ENCODE peak calls at places on chromosomes 16 and 17, in ten cellular contexts. One of them, this sample, is unnamed.

GRCh38 chr16:67006930-67007658 is 18.7 kb downstream of the CES4A start:
- DNase-seq in GM12878: no peak
- DNase-seq in right atrium auricular region: no peak
- DNase-seq in coronary artery: no peak
- DNase-seq in psoas muscle: no peak
- DNase-seq in CD8-positive, alpha-beta T cell: no peak
- DNase-seq in fibroblast of pulmonary artery: no peak
- DNase-seq in epithelial cell of esophagus: no peak
- DNase-seq in body of pancreas: no peak
- DNase-seq in GM12864: no peak
- DNase-seq in this sample: peak

GRCh38 chr17:57595942-57596695 is 149.0 kb downstream of the CCDC182 start:
- DNase-seq in GM12864: no peak
- DNase-seq in coronary artery: no peak
- DNase-seq in body of pancreas: no peak
- DNase-seq in GM12878: no peak
- DNase-seq in fibroblast of pulmonary artery: no peak
- DNase-seq in CD8-positive, alpha-beta T cell: no peak
- DNase-seq in right atrium auricular region: no peak
- DNase-seq in epithelial cell of esophagus: no peak
- DNase-seq in psoas muscle: no peak
- DNase-seq in this sample: no peak

GRCh38 chr17:1779571-1780074 is 17.8 kb downstream of the SERPINF1 start:
- DNase-seq in coronary artery: peak
- DNase-seq in psoas muscle: peak
- DNase-seq in epithelial cell of esophagus: peak
- DNase-seq in GM12878: no peak
- DNase-seq in body of pancreas: peak
- DNase-seq in GM12864: no peak
- DNase-seq in right atrium auricular region: peak
- DNase-seq in CD8-positive, alpha-beta T cell: no peak
- DNase-seq in fibroblast of pulmonary artery: peak
- DNase-seq in this sample: peak

GRCh38 chr17:35086164-35086563 is 22.7 kb upstream of the RFFL start:
- DNase-seq in CD8-positive, alpha-beta T cell: no peak
- DNase-seq in right atrium auricular region: no peak
- DNase-seq in body of pancreas: no peak
- DNase-seq in psoas muscle: no peak
- DNase-seq in GM12864: no peak
- DNase-seq in coronary artery: no peak
- DNase-seq in GM12878: no peak
- DNase-seq in fibroblast of pulmonary artery: no peak
- DNase-seq in epithelial cell of esophagus: no peak
- DNase-seq in this sample: no peak

GRCh38 chr17:74305865-74306654 is 20.0 kb upstream of the KIF19 start:
- DNase-seq in epithelial cell of esophagus: peak
- DNase-seq in psoas muscle: no peak
- DNase-seq in CD8-positive, alpha-beta T cell: no peak
- DNase-seq in GM12878: no peak
- DNase-seq in GM12864: no peak
- DNase-seq in right atrium auricular region: no peak
- DNase-seq in fibroblast of pulmonary artery: no peak
- DNase-seq in coronary artery: no peak
- DNase-seq in body of pancreas: no peak
- DNase-seq in this sample: peak

GRCh38 chr17:29151567-29151966 is 28.6 kb downstream of the MYO18A start:
- DNase-seq in right atrium auricular region: no peak
- DNase-seq in GM12864: no peak
- DNase-seq in epithelial cell of esophagus: peak
- DNase-seq in coronary artery: no peak
- DNase-seq in psoas muscle: no peak
- DNase-seq in body of pancreas: peak
- DNase-seq in GM12878: no peak
- DNase-seq in CD8-positive, alpha-beta T cell: no peak
- DNase-seq in fibroblast of pulmonary artery: peak
- DNase-seq in this sample: peak

GRCh38 chr16:83813818-83814653 is 6.3 kb downstream of the HSBP1 start:
- DNase-seq in body of pancreas: peak
- DNase-seq in GM12864: no peak
- DNase-seq in CD8-positive, alpha-beta T cell: no peak
- DNase-seq in GM12878: no peak
- DNase-seq in right atrium auricular region: peak
- DNase-seq in coronary artery: no peak
- DNase-seq in psoas muscle: no peak
- DNase-seq in epithelial cell of esophagus: peak
- DNase-seq in fibroblast of pulmonary artery: peak
- DNase-seq in this sample: peak

GRCh38 chr16:77637939-77638338 is 84.4 kb upstream of the NUDT7 start:
- DNase-seq in body of pancreas: no peak
- DNase-seq in right atrium auricular region: no peak
- DNase-seq in psoas muscle: no peak
- DNase-seq in epithelial cell of esophagus: no peak
- DNase-seq in GM12878: no peak
- DNase-seq in CD8-positive, alpha-beta T cell: no peak
- DNase-seq in GM12864: no peak
- DNase-seq in fibroblast of pulmonary artery: no peak
- DNase-seq in coronary artery: no peak
- DNase-seq in this sample: no peak

GRCh38 chr17:17568772-17569195 is 22.7 kb downstream of the PEMT start:
- DNase-seq in fibroblast of pulmonary artery: peak
- DNase-seq in GM12864: no peak
- DNase-seq in body of pancreas: peak
- DNase-seq in CD8-positive, alpha-beta T cell: peak
- DNase-seq in coronary artery: no peak
- DNase-seq in right atrium auricular region: no peak
- DNase-seq in GM12878: no peak
- DNase-seq in psoas muscle: peak
- DNase-seq in epithelial cell of esophagus: peak
- DNase-seq in this sample: peak

GRCh38 chr17:41492771-41493170 is 3.1 kb upstream of the KRT36 start:
- DNase-seq in body of pancreas: no peak
- DNase-seq in right atrium auricular region: no peak
- DNase-seq in fibroblast of pulmonary artery: peak
- DNase-seq in CD8-positive, alpha-beta T cell: no peak
- DNase-seq in psoas muscle: no peak
- DNase-seq in epithelial cell of esophagus: no peak
- DNase-seq in GM12878: no peak
- DNase-seq in coronary artery: no peak
- DNase-seq in GM12864: no peak
- DNase-seq in this sample: peak

GRCh38 chr17:5592382-5592781 is 8.1 kb upstream of the NLRP1 start:
- DNase-seq in fibroblast of pulmonary artery: peak
- DNase-seq in GM12864: no peak
- DNase-seq in body of pancreas: no peak
- DNase-seq in coronary artery: peak
- DNase-seq in epithelial cell of esophagus: peak
- DNase-seq in right atrium auricular region: no peak
- DNase-seq in CD8-positive, alpha-beta T cell: no peak
- DNase-seq in GM12878: no peak
- DNase-seq in psoas muscle: no peak
- DNase-seq in this sample: peak

GRCh38 chr17:55609737-55610201 is 98.5 kb upstream of the SMIM36 start:
- DNase-seq in right atrium auricular region: no peak
- DNase-seq in fibroblast of pulmonary artery: peak
- DNase-seq in psoas muscle: no peak
- DNase-seq in CD8-positive, alpha-beta T cell: no peak
- DNase-seq in epithelial cell of esophagus: no peak
- DNase-seq in body of pancreas: peak
- DNase-seq in GM12864: no peak
- DNase-seq in coronary artery: no peak
- DNase-seq in GM12878: no peak
- DNase-seq in this sample: no peak

GRCh38 chr16:68445458-68445857 is 2.9 kb downstream of the SMPD3 start:
- DNase-seq in body of pancreas: peak
- DNase-seq in psoas muscle: no peak
- DNase-seq in fibroblast of pulmonary artery: peak
- DNase-seq in epithelial cell of esophagus: peak
- DNase-seq in GM12878: peak
- DNase-seq in GM12864: peak
- DNase-seq in CD8-positive, alpha-beta T cell: no peak
- DNase-seq in coronary artery: no peak
- DNase-seq in right atrium auricular region: no peak
- DNase-seq in this sample: peak

GRCh38 chr17:10251212-10251948 is 53.0 kb upstream of the GAS7 start:
- DNase-seq in GM12864: peak
- DNase-seq in right atrium auricular region: no peak
- DNase-seq in body of pancreas: no peak
- DNase-seq in fibroblast of pulmonary artery: no peak
- DNase-seq in coronary artery: no peak
- DNase-seq in CD8-positive, alpha-beta T cell: no peak
- DNase-seq in psoas muscle: no peak
- DNase-seq in GM12878: peak
- DNase-seq in epithelial cell of esophagus: no peak
- DNase-seq in this sample: no peak

GRCh38 chr17:29591737-29592624 is 951 bp upstream of the ANKRD13B start:
- DNase-seq in psoas muscle: peak
- DNase-seq in GM12864: no peak
- DNase-seq in right atrium auricular region: no peak
- DNase-seq in GM12878: no peak
- DNase-seq in fibroblast of pulmonary artery: peak
- DNase-seq in coronary artery: peak
- DNase-seq in body of pancreas: peak
- DNase-seq in CD8-positive, alpha-beta T cell: peak
- DNase-seq in epithelial cell of esophagus: peak
- DNase-seq in this sample: peak

GRCh38 chr16:3131755-3132377 is 3.0 kb upstream of the ZNF213 start:
- DNase-seq in epithelial cell of esophagus: peak
- DNase-seq in body of pancreas: peak
- DNase-seq in GM12864: no peak
- DNase-seq in fibroblast of pulmonary artery: peak
- DNase-seq in GM12878: no peak
- DNase-seq in right atrium auricular region: no peak
- DNase-seq in coronary artery: no peak
- DNase-seq in CD8-positive, alpha-beta T cell: peak
- DNase-seq in psoas muscle: peak
- DNase-seq in this sample: peak
- TF ChIP-seq CTCF in epithelial cell of esophagus: peak
- TF ChIP-seq CTCF in body of pancreas: peak
- TF ChIP-seq CTCF in GM12864: peak
- TF ChIP-seq CTCF in fibroblast of pulmonary artery: peak
- TF ChIP-seq CTCF in GM12878: peak
- TF ChIP-seq CTCF in right atrium auricular region: peak
- TF ChIP-seq CTCF in coronary artery: no peak
- TF ChIP-seq CTCF in CD8-positive, alpha-beta T cell: peak
- TF ChIP-seq CTCF in psoas muscle: peak
- TF ChIP-seq CTCF in this sample: peak

GRCh38 chr17:45306623-45307022 is 10.2 kb downstream of the MAP3K14 start:
- DNase-seq in body of pancreas: no peak
- DNase-seq in right atrium auricular region: no peak
- DNase-seq in GM12878: no peak
- DNase-seq in psoas muscle: no peak
- DNase-seq in CD8-positive, alpha-beta T cell: no peak
- DNase-seq in GM12864: no peak
- DNase-seq in epithelial cell of esophagus: no peak
- DNase-seq in coronary artery: no peak
- DNase-seq in fibroblast of pulmonary artery: no peak
- DNase-seq in this sample: no peak
- TF ChIP-seq CTCF in body of pancreas: no peak
- TF ChIP-seq CTCF in right atrium auricular region: no peak
- TF ChIP-seq CTCF in GM12878: no peak
- TF ChIP-seq CTCF in psoas muscle: no peak
- TF ChIP-seq CTCF in CD8-positive, alpha-beta T cell: no peak
- TF ChIP-seq CTCF in GM12864: no peak
- TF ChIP-seq CTCF in epithelial cell of esophagus: no peak
- TF ChIP-seq CTCF in coronary artery: no peak
- TF ChIP-seq CTCF in fibroblast of pulmonary artery: peak
- TF ChIP-seq CTCF in this sample: no peak

DNA sequence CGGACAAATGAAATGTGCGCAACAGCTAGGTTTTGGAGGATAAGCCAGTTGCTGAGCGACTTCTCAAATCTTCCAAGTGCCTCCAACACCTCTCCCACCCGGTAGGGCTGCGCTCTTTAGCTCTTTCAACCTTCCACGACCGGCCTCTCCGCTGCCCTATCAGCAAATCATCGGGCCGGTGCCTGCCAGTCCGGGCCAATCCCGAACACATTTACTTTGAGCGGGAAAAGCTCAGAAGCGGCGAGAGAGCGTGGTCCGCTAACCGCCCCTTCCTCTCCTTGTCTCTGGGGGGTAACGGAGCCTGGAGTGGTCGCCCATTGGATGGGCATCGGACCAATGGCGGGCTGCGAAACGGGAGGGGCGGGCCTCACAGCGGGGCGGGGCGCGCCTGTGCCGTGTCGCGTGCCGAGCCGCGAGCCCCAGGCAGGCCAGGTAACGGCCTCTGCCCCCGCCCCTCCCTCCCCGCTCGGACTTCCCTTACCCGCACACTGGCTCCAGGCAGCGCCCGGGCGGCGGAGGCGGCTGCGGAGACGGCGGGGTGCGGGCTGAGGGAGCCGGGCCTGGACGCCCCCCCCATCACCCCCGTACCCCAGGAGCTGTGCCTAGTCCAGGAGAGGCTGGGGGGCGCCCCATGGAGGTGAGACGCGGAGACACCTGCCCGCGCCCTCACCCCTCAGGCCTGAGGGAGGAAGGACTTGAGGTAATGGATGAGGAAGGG is at the start of gene MEIOC:
- DNase-seq in right atrium auricular region: no peak
- DNase-seq in coronary artery: no peak
- DNase-seq in psoas muscle: no peak
- DNase-seq in GM12878: no peak
- DNase-seq in body of pancreas: no peak
- DNase-seq in epithelial cell of esophagus: peak
- DNase-seq in fibroblast of pulmonary artery: no peak
- DNase-seq in GM12864: no peak
- DNase-seq in CD8-positive, alpha-beta T cell: peak
- DNase-seq in this sample: no peak
- TF ChIP-seq CTCF in right atrium auricular region: no peak
- TF ChIP-seq CTCF in coronary artery: no peak
- TF ChIP-seq CTCF in psoas muscle: no peak
- TF ChIP-seq CTCF in GM12878: no peak
- TF ChIP-seq CTCF in body of pancreas: no peak
- TF ChIP-seq CTCF in epithelial cell of esophagus: no peak
- TF ChIP-seq CTCF in fibroblast of pulmonary artery: no peak
- TF ChIP-seq CTCF in GM12864: no peak
- TF ChIP-seq CTCF in CD8-positive, alpha-beta T cell: no peak
- TF ChIP-seq CTCF in this sample: no peak

DNA sequence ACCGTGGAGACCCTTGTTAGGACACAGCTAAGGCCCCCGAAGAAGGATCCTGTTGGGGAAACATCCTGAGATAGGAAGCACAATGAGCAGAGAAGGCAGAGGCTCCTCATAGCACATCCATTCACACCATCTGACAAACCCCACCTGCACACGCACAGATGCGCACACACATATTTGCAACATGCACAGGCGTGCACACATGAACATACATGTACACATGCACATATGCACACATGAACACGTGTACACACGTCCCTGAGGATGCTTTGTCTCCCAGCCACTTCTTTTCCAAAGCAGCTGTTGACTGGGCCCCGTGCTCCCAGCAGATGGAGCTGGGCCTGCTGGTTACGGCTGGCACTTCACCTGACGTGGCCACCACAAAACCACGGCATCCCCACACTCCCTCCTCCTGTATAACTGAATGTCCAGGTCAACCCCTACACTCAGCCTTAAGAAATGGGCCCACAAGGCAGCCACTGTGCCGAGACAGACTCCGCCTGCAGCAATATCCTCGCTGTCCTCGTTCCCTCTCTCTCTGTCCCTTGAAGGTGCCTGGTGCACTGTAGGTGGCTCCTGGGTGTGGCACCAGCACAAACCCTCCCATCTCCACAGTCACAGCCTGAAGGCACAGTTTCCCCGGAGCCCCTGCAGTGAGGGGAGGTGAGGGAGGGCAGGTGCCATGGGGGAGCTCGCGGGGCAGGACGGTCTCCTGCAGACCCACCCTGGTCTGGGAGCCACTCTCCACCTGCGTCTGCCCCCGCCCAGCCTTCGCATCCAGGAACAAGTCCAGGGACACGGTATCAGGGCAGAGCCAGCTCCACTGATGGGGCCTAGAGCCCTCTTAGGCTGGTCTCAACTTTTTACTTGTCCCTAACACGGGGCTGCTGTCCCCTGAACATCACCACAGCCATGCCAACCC is 183.0 kb downstream of the RBFOX3 start:
- DNase-seq in right atrium auricular region: no peak
- DNase-seq in psoas muscle: no peak
- DNase-seq in GM12864: no peak
- DNase-seq in GM12878: no peak
- DNase-seq in coronary artery: no peak
- DNase-seq in body of pancreas: no peak
- DNase-seq in fibroblast of pulmonary artery: no peak
- DNase-seq in epithelial cell of esophagus: no peak
- DNase-seq in CD8-positive, alpha-beta T cell: no peak
- DNase-seq in this sample: no peak
- TF ChIP-seq CTCF in right atrium auricular region: no peak
- TF ChIP-seq CTCF in psoas muscle: no peak
- TF ChIP-seq CTCF in GM12864: no peak
- TF ChIP-seq CTCF in GM12878: no peak
- TF ChIP-seq CTCF in coronary artery: no peak
- TF ChIP-seq CTCF in body of pancreas: no peak
- TF ChIP-seq CTCF in fibroblast of pulmonary artery: no peak
- TF ChIP-seq CTCF in epithelial cell of esophagus: no peak
- TF ChIP-seq CTCF in CD8-positive, alpha-beta T cell: no peak
- TF ChIP-seq CTCF in this sample: no peak

This sample was measured in MCF 10A.